ENCODE peak calls at places on chromosomes 3 and 15, in eight cellular contexts. N is nephron progenitor cell; E is C1 segment of cervical spinal cord; H is T-helper 2 cell; C is endothelial cell; J is stimulated activated CD4-positive, alpha-beta T cell treated with anti-CD3 and anti-CD28 coated beads, Interleukin-12 subunit alpha, Interleukin-12 subunit beta, amount 100 ng/mL, for 24 hours; F is amygdala; R is ACHN. D is an unnamed sample.

GRCh38 chr3:114902691-114903101 is 244.4 kb downstream of the ZBTB20 start:
- DNase-seq in N (no peak), E (no peak), H (no peak), C (no peak), J (no peak), F (no peak), R (peak), D (no peak)

GRCh38 chr3:38617137-38617536 is 32.4 kb downstream of the SCN5A start:
- DNase-seq in N (no peak), E (no peak), H (no peak), C (no peak), J (no peak), F (no peak), R (no peak), D (no peak)

GRCh38 chr15:84947947-84948830 is 33.5 kb upstream of the PDE8A start:
- DNase-seq in N (no peak), E (no peak), H (no peak), C (no peak), J (no peak), F (no peak), R (no peak), D (no peak)

GRCh38 chr3:32467333-32468070 is 35.1 kb downstream of the CMTM6 start:
- DNase-seq in N (peak), E (no peak), H (peak), C (peak), J (peak), F (peak), R (peak), D (peak)

GRCh38 chr15:29126208-29126536 is 143.4 kb downstream of the NSMCE3 start:
- DNase-seq in N (no peak), E (no peak), H (no peak), C (no peak), J (no peak), F (no peak), R (no peak), D (no peak)

GRCh38 chr3:76040946-76041345 is 255.6 kb upstream of the ZNF717 start:
- DNase-seq in N (no peak), E (no peak), H (no peak), C (no peak), J (no peak), F (no peak), R (no peak), D (no peak)

GRCh38 chr3:11001020-11001657 is 8.6 kb downstream of the SLC6A1 start:
- DNase-seq in N (peak), E (peak), H (no peak), C (no peak), J (no peak), F (peak), R (no peak), D (peak)

GRCh38 chr3:118080886-118081285 is 953.8 kb downstream of the IGSF11 start:
- DNase-seq in N (no peak), E (no peak), H (no peak), C (no peak), J (no peak), F (no peak), R (no peak), D (peak)

GRCh38 chr3:128908951-128909350 is 29.5 kb downstream of the ACAD9 start:
- DNase-seq in N (no peak), E (no peak), H (no peak), C (no peak), J (no peak), F (no peak), R (no peak), D (no peak)

GRCh38 chr3:8813411-8813810 is 44.0 kb upstream of the OXTR start:
- DNase-seq in N (no peak), E (no peak), H (no peak), C (no peak), J (no peak), F (no peak), R (no peak), D (no peak)

GRCh38 chr3:42043116-42043796 is 47.9 kb upstream of the TRAK1 start:
- DNase-seq in N (peak), E (no peak), H (no peak), C (peak), J (no peak), F (no peak), R (peak), D (no peak)

GRCh38 chr3:149473991-149474819 is at the start of gene TM4SF4:
- DNase-seq in N (no peak), E (no peak), H (no peak), C (no peak), J (no peak), F (no peak), R (peak), D (no peak)

GRCh38 chr15:40769310-40770146 is at the start of gene C15orf62:
- DNase-seq in N (no peak), E (no peak), H (no peak), C (no peak), J (peak), F (peak), R (peak), D (peak)

GRCh38 chr3:132804498-132804897 is 82.3 kb upstream of the NPHP3 start:
- DNase-seq in N (no peak), E (no peak), H (no peak), C (no peak), J (no peak), F (no peak), R (no peak), D (no peak)

GRCh38 chr3:66480666-66481065 is 20.2 kb downstream of the LRIG1 start:
- DNase-seq in N (no peak), E (no peak), H (peak), C (no peak), J (no peak), F (no peak), R (no peak), D (no peak)

D was measured in occipital lobe.